ENCODE peak calls at places on chromosome 15, in five cellular contexts. One of them, this sample, is unnamed. For H3K9me3, the result is how much of the 10 kb centered on the place peaks cover.

GRCh38 chr15:32683906-32684584 is 33.8 kb upstream of the GREM1 start:
- DNase-seq in lung: no peak
- DNase-seq in HCT116: no peak
- DNase-seq in HepG2: no peak
- DNase-seq in psoas muscle: no peak
- DNase-seq in this sample: no peak

GRCh38 chr15:81091889-81092558 is 42.0 kb upstream of the CFAP161 start:
- DNase-seq in lung: no peak
- DNase-seq in HCT116: peak
- DNase-seq in HepG2: peak
- DNase-seq in psoas muscle: peak
- DNase-seq in this sample: no peak

GRCh38 chr15:58056015-58056414 is 9.5 kb downstream of the ALDH1A2 start:
- DNase-seq in lung: no peak
- DNase-seq in HCT116: no peak
- DNase-seq in HepG2: no peak
- DNase-seq in psoas muscle: no peak
- DNase-seq in this sample: no peak

GRCh38 chr15:66269326-66270090 is 16.0 kb upstream of the MEGF11 start:
- DNase-seq in lung: no peak
- DNase-seq in HCT116: peak
- DNase-seq in HepG2: no peak
- DNase-seq in psoas muscle: no peak
- DNase-seq in this sample: peak

GRCh38 chr15:97977734-97978133 is 17.2 kb downstream of the ARRDC4 start:
- DNase-seq in lung: no peak
- DNase-seq in HCT116: no peak
- DNase-seq in HepG2: no peak
- DNase-seq in psoas muscle: no peak
- DNase-seq in this sample: no peak

GRCh38 chr15:40098489-40099261 is 10.0 kb downstream of the BMF start:
- DNase-seq in lung: peak
- DNase-seq in HCT116: no peak
- DNase-seq in HepG2: peak
- DNase-seq in psoas muscle: peak
- DNase-seq in this sample: peak

GRCh38 chr15:59115047-59115446 is 10.1 kb downstream of the CCNB2 start:
- DNase-seq in lung: no peak
- DNase-seq in HCT116: no peak
- DNase-seq in HepG2: no peak
- DNase-seq in psoas muscle: no peak
- DNase-seq in this sample: no peak

GRCh38 chr15:100928632-100929280 is 9.6 kb downstream of the LRRK1 start:
- DNase-seq in lung: no peak
- DNase-seq in HCT116: no peak
- DNase-seq in HepG2: no peak
- DNase-seq in psoas muscle: no peak
- DNase-seq in this sample: no peak

GRCh38 chr15:93018574-93018973 is 70.4 kb downstream of the RGMA start:
- DNase-seq in lung: no peak
- DNase-seq in HCT116: no peak
- DNase-seq in HepG2: no peak
- DNase-seq in psoas muscle: no peak
- DNase-seq in this sample: no peak

GRCh38 chr15:60243769-60244168 is 154.0 kb downstream of the ANXA2 start:
- DNase-seq in lung: no peak
- DNase-seq in HCT116: no peak
- DNase-seq in HepG2: no peak
- DNase-seq in psoas muscle: no peak
- DNase-seq in this sample: no peak

GRCh38 chr15:29207758-29208108 is 61.9 kb downstream of the NSMCE3 start:
- DNase-seq in lung: no peak
- DNase-seq in HCT116: no peak
- DNase-seq in HepG2: no peak
- DNase-seq in psoas muscle: no peak
- DNase-seq in this sample: no peak

GRCh38 chr15:47422901-47423300 is 294.4 kb upstream of the SEMA6D start:
- DNase-seq in lung: no peak
- DNase-seq in HCT116: no peak
- DNase-seq in HepG2: no peak
- DNase-seq in psoas muscle: no peak
- DNase-seq in this sample: no peak

GRCh38 chr15:73964736-73965093 is 27.4 kb downstream of the STOML1 start:
- DNase-seq in lung: peak
- DNase-seq in HCT116: peak
- DNase-seq in HepG2: peak
- DNase-seq in psoas muscle: peak
- DNase-seq in this sample: peak

GRCh38 chr15:49832421-49832980 is 211.7 kb downstream of the DTWD1 start:
- DNase-seq in lung: no peak
- DNase-seq in HCT116: no peak
- DNase-seq in HepG2: peak
- DNase-seq in psoas muscle: no peak
- DNase-seq in this sample: peak

GRCh38 chr15:51053571-51053970 is 41.1 kb downstream of the TNFAIP8L3 start:
- DNase-seq in lung: no peak
- DNase-seq in HCT116: no peak
- DNase-seq in HepG2: no peak
- DNase-seq in psoas muscle: no peak
- DNase-seq in this sample: no peak

GRCh38 chr15:34318277-34319079 is 19.1 kb downstream of the SLC12A6 start:
- DNase-seq in lung: peak
- DNase-seq in HCT116: peak
- DNase-seq in HepG2: peak
- DNase-seq in psoas muscle: peak
- DNase-seq in this sample: peak

GRCh38 chr15:100115711-100116090 is 226.1 kb downstream of the ADAMTS17 start:
- DNase-seq in lung: no peak
- DNase-seq in HCT116: no peak
- DNase-seq in HepG2: no peak
- DNase-seq in psoas muscle: peak
- DNase-seq in this sample: no peak

GRCh38 chr15:99753066-99753465 is 19.8 kb upstream of the LYSMD4 start:
- DNase-seq in lung: no peak
- DNase-seq in HCT116: no peak
- DNase-seq in HepG2: no peak
- DNase-seq in psoas muscle: no peak
- DNase-seq in this sample: no peak

GRCh38 chr15:36358094-36358961 is 221.1 kb upstream of the CDIN1 start:
- DNase-seq in lung: no peak
- DNase-seq in HCT116: no peak
- DNase-seq in HepG2: no peak
- DNase-seq in psoas muscle: no peak
- DNase-seq in this sample: no peak

GRCh38 chr15:58440181-58440910 is 8.6 kb downstream of the LIPC start:
- DNase-seq in lung: peak
- DNase-seq in HCT116: peak
- DNase-seq in HepG2: peak
- DNase-seq in psoas muscle: no peak
- DNase-seq in this sample: no peak

GRCh38 chr15:77039817-77040216 is 31.1 kb downstream of the TSPAN3 start:
- DNase-seq in lung: peak
- DNase-seq in HCT116: no peak
- DNase-seq in HepG2: no peak
- DNase-seq in psoas muscle: no peak
- DNase-seq in this sample: no peak

GRCh38 chr15:42686281-42686680 is 50.6 kb downstream of the CDAN1 start:
- DNase-seq in lung: no peak
- DNase-seq in HCT116: no peak
- DNase-seq in HepG2: no peak
- DNase-seq in psoas muscle: no peak
- DNase-seq in this sample: no peak

GRCh38 chr15:38304486-38304885 is 51.9 kb downstream of the SPRED1 start:
- DNase-seq in lung: no peak
- DNase-seq in HCT116: no peak
- DNase-seq in HepG2: no peak
- DNase-seq in psoas muscle: no peak
- DNase-seq in this sample: no peak

GRCh38 chr15:63250312-63250965 is 27.0 kb upstream of the APH1B start:
- DNase-seq in lung: no peak
- DNase-seq in HCT116: no peak
- DNase-seq in HepG2: no peak
- DNase-seq in psoas muscle: no peak
- DNase-seq in this sample: no peak

GRCh38 chr15:52220251-52220650 is 29.1 kb upstream of the GNB5 start:
- DNase-seq in lung: no peak
- DNase-seq in HCT116: no peak
- DNase-seq in HepG2: no peak
- DNase-seq in psoas muscle: no peak
- DNase-seq in this sample: no peak
- H3K4me3 ChIP-seq in lung: no peak
- H3K4me3 ChIP-seq in HCT116: no peak
- H3K4me3 ChIP-seq in HepG2: no peak
- H3K4me3 ChIP-seq in psoas muscle: no peak
- H3K4me3 ChIP-seq in this sample: no peak

GRCh38 chr15:25175033-25175788 is 220.4 kb downstream of the SNRPN start:
- DNase-seq in lung: peak
- DNase-seq in HCT116: no peak
- DNase-seq in HepG2: no peak
- DNase-seq in psoas muscle: peak
- DNase-seq in this sample: peak

GRCh38 chr15:25172691-25173090 is 217.9 kb downstream of the SNRPN start:
- DNase-seq in lung: no peak
- DNase-seq in HCT116: no peak
- DNase-seq in HepG2: no peak
- DNase-seq in psoas muscle: no peak
- DNase-seq in this sample: peak

GRCh38 chr15:25171111-25171811 is 216.5 kb downstream of the SNRPN start:
- DNase-seq in lung: no peak
- DNase-seq in HCT116: no peak
- DNase-seq in HepG2: no peak
- DNase-seq in psoas muscle: peak
- DNase-seq in this sample: peak

GRCh38 chr15:25171856-25172687 is 217.3 kb downstream of the SNRPN start:
- DNase-seq in lung: peak
- DNase-seq in HCT116: no peak
- DNase-seq in HepG2: no peak
- DNase-seq in psoas muscle: peak
- DNase-seq in this sample: peak

DNA sequence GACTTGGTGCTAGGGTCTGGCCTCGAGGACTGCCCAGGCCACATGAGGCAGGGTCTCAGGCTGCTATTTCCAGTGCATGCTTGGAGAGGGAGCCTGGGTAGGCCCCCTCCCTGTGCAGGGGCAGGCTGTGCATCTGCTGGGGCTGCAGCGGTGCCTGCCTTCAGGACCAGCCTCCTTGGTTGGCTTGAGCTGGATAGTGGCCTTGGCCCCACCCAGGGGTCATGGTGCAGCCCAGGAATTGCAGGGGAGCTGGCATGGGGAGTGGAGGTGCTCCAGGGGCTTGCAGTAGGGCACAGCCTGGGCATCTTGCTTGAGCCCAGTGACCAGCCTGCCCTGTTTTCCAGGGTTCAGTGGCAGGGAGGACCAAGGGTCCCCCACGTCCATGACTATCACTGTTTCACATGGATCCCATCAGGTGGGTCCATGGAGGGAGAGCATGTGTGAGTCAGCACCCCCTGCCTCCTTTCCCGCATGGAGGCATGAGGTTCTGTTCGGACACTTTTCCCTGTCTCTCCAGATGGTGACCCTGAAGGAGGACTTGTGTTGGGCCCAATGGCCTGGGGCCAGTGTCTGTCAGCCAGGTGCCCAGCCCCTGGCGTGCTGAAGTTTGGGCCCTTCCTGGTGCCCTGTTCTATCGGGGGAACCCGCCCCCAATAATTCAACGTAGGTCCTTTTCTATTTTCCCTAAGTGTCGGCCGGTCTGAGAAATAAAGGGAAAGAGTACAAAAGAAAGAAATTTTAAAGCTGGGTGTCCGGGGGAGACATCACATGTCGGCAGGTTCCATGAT is 218.6 kb downstream of the SNRPN start:
- DNase-seq in lung: peak
- DNase-seq in HCT116: no peak
- DNase-seq in HepG2: no peak
- DNase-seq in psoas muscle: peak
- DNase-seq in this sample: no peak
- H3K9me3 ChIP-seq in lung: half or more
- H3K9me3 ChIP-seq in HCT116: under half
- H3K9me3 ChIP-seq in HepG2: half or more
- H3K9me3 ChIP-seq in psoas muscle: under half
- H3K9me3 ChIP-seq in this sample: under half

GRCh38 chr15:55770808-55771207 is 27.9 kb upstream of the PRTG start:
- DNase-seq in lung: no peak
- DNase-seq in HCT116: no peak
- DNase-seq in HepG2: no peak
- DNase-seq in psoas muscle: no peak
- DNase-seq in this sample: peak

GRCh38 chr15:55770261-55770660 is 27.3 kb upstream of the PRTG start:
- DNase-seq in lung: no peak
- DNase-seq in HCT116: no peak
- DNase-seq in HepG2: no peak
- DNase-seq in psoas muscle: no peak
- DNase-seq in this sample: no peak

GRCh38 chr15:55778932-55779331 is 36.0 kb upstream of the PRTG start:
- DNase-seq in lung: no peak
- DNase-seq in HCT116: no peak
- DNase-seq in HepG2: no peak
- DNase-seq in psoas muscle: no peak
- DNase-seq in this sample: no peak

GRCh38 chr15:55775316-55775715 is 32.4 kb upstream of the PRTG start:
- DNase-seq in lung: no peak
- DNase-seq in HCT116: no peak
- DNase-seq in HepG2: no peak
- DNase-seq in psoas muscle: no peak
- DNase-seq in this sample: peak

DNA sequence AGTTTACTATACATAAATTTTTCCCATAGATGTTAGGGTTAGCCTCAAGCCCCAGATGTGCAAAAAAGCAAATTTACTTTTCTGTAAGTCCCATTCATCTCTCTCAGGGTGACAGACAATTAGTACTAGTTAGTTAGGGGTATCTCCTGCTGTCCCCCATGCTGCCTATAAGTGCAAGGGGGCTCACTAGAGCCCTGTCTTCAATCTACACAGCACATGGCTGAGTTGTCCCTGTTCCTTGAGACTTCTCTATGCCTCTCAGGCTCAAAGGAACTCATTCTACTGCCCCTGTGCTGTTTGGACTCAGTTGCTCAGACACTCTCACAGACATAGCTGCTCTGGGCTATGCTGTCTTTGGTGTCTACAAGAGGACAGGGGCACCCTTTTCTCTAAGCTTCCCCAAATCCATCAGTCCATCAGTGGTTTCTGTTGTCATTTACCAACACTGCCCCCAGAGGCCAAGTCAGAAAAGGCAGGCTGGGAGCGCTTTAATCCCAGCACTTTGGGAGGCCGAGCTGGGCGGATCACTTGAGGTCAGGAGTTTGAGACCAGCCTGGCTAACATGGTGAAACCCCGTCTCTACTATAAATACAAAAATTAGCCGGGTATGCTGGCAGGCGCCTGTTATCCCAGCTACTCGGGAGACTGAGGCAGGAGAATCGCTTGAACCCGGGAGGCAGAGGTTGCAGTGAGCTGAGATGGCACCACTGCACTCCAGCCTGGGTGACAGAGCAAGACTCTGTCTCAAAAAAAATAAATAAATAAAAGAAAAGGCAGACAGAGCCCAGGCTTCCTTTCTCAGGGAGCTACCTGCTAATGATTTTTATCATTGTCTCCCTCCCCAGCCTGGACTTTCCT is 31.4 kb upstream of the PRTG start:
- DNase-seq in lung: peak
- DNase-seq in HCT116: peak
- DNase-seq in HepG2: peak
- DNase-seq in psoas muscle: peak
- DNase-seq in this sample: peak
- TF ChIP-seq CTCF in lung: peak
- TF ChIP-seq CTCF in HCT116: peak
- TF ChIP-seq CTCF in HepG2: peak
- TF ChIP-seq CTCF in psoas muscle: peak
- TF ChIP-seq CTCF in this sample: peak

GRCh38 chr15:89370120-89371077 is 35.8 kb upstream of the POLG start:
- DNase-seq in lung: no peak
- DNase-seq in HCT116: no peak
- DNase-seq in HepG2: no peak
- DNase-seq in psoas muscle: no peak
- DNase-seq in this sample: no peak
- H3K4me3 ChIP-seq in lung: no peak
- H3K4me3 ChIP-seq in HCT116: no peak
- H3K4me3 ChIP-seq in HepG2: no peak
- H3K4me3 ChIP-seq in psoas muscle: peak
- H3K4me3 ChIP-seq in this sample: no peak

This sample was measured in BE2C.